ENCODE peak calls at places on chromosomes 5 and 9, in ten cellular contexts. F is activated CD4-positive, alpha-beta memory T cell treated with anti-CD3 and anti-CD28 coated beads, Interleukin-2, amount 10 ng/mL, durations not matched to agents 7 days and 5 days; C is ELR; Z is T-helper 1 cell; A is LHCN-M2; K is HCT116; J is left ventricle myocardium inferior; V is NCI-H774; S is adrenal gland; W is GOT3. M is an unnamed sample.

GRCh38 chr5:38011641-38012188 is 171.9 kb upstream of the GDNF start:
- DNase-seq in J (no peak), V (no peak), C (no peak), F (no peak), Z (no peak), A (no peak), S (no peak), K (no peak), W (no peak), M (no peak)

GRCh38 chr9:134058716-134059115 is 9.1 kb downstream of the BRD3 start:
- DNase-seq in K (no peak), C (peak), W (no peak), S (peak), A (peak), F (no peak), Z (no peak), J (no peak), V (no peak), M (no peak)

GRCh38 chr5:116872986-116873385 is 298.4 kb upstream of the SEMA6A start:
- DNase-seq in K (peak), Z (no peak), S (no peak), J (no peak), V (no peak), F (no peak), A (no peak), C (no peak), W (no peak), M (no peak)

GRCh38 chr9:114382951-114383865 is 4.6 kb downstream of the AKNA start:
- DNase-seq in S (no peak), C (no peak), V (no peak), Z (peak), J (no peak), F (peak), K (no peak), W (no peak), A (peak), M (peak)

GRCh38 chr9:99023831-99024230 is 80.1 kb downstream of the COL15A1 start:
- DNase-seq in J (peak), K (no peak), F (no peak), S (no peak), Z (no peak), W (no peak), V (peak), A (peak), C (no peak), M (no peak)

GRCh38 chr5:125489146-125489545 is 742.7 kb upstream of the ZNF608 start:
- DNase-seq in Z (no peak), J (no peak), W (no peak), F (no peak), K (no peak), C (no peak), A (peak), S (no peak), V (no peak), M (no peak)

GRCh38 chr9:102796244-102796643 is 198.9 kb upstream of the CYLC2 start:
- DNase-seq in S (no peak), F (no peak), C (no peak), A (no peak), V (no peak), W (no peak), K (no peak), Z (no peak), J (no peak), M (no peak)

GRCh38 chr5:146529984-146530383 is 14.0 kb upstream of the GPR151 start:
- DNase-seq in C (no peak), S (no peak), V (no peak), Z (no peak), K (no peak), F (no peak), W (no peak), A (no peak), J (no peak), M (no peak)

GRCh38 chr9:122860319-122861142 is 32.1 kb upstream of the PDCL start:
- DNase-seq in J (no peak), S (no peak), V (no peak), A (no peak), Z (no peak), F (no peak), C (no peak), K (no peak), W (no peak), M (no peak)

GRCh38 chr9:38638881-38639576 is 18.6 kb upstream of the ANKRD18A start:
- DNase-seq in C (no peak), A (no peak), F (no peak), V (no peak), K (no peak), J (no peak), Z (no peak), W (no peak), S (no peak), M (no peak)

GRCh38 chr5:143652104-143652700 is 159.8 kb upstream of the HMHB1 start:
- DNase-seq in Z (no peak), F (no peak), W (no peak), A (peak), S (no peak), V (no peak), J (no peak), C (no peak), K (no peak), M (no peak)

GRCh38 chr5:155616779-155617392 is 603.3 kb downstream of the KIF4B start:
- DNase-seq in C (no peak), A (no peak), V (peak), Z (peak), J (no peak), F (peak), K (no peak), W (no peak), S (peak), M (peak)

GRCh38 chr5:1526681-1527131 is 2.9 kb upstream of the LPCAT1 start:
- DNase-seq in V (no peak), J (no peak), W (no peak), F (no peak), Z (no peak), C (no peak), K (no peak), A (no peak), S (peak), M (no peak)

GRCh38 chr9:81575976-81576375 is 113.4 kb downstream of the TLE1 start:
- DNase-seq in Z (no peak), C (peak), W (no peak), F (no peak), V (no peak), S (no peak), J (no peak), K (no peak), A (peak), M (no peak)

GRCh38 chr9:129109504-129109903 is 1.1 kb downstream of the CRAT start:
- DNase-seq in Z (peak), S (no peak), J (no peak), K (no peak), A (peak), F (no peak), W (no peak), C (peak), V (no peak), M (no peak)

GRCh38 chr5:157511656-157512644 is 51.9 kb downstream of the NIPAL4 start:
- DNase-seq in A (peak), W (peak), S (peak), F (peak), V (no peak), J (peak), K (peak), Z (no peak), C (peak), M (no peak)

GRCh38 chr5:62197697-62198096 is 108.3 kb upstream of the KIF2A start:
- DNase-seq in C (no peak), K (no peak), F (no peak), S (no peak), W (no peak), J (no peak), V (no peak), Z (no peak), A (no peak), M (no peak)

GRCh38 chr5:75951158-75951557 is 132.0 kb upstream of the SV2C start:
- DNase-seq in A (no peak), S (no peak), K (no peak), J (no peak), F (no peak), W (no peak), C (no peak), V (no peak), Z (no peak), M (no peak)

GRCh38 chr5:135830384-135831275 is 3.8 kb upstream of the SLC25A48 start:
- DNase-seq in Z (no peak), V (no peak), W (no peak), C (no peak), S (no peak), K (no peak), J (no peak), F (no peak), A (no peak), M (no peak)

GRCh38 chr5:59832577-59833301 is 60.8 kb downstream of the PDE4D start:
- DNase-seq in A (peak), V (no peak), Z (no peak), J (no peak), F (no peak), C (no peak), K (no peak), S (no peak), W (no peak), M (no peak)

GRCh38 chr9:93168581-93168980 is 15.4 kb upstream of the WNK2 start:
- DNase-seq in S (no peak), F (no peak), Z (no peak), C (no peak), A (no peak), W (no peak), V (no peak), K (no peak), J (no peak), M (no peak)

GRCh38 chr5:98767563-98767962 is 5.9 kb upstream of the RGMB start:
- DNase-seq in C (peak), S (no peak), K (no peak), J (no peak), V (no peak), A (peak), Z (no peak), F (no peak), W (no peak), M (no peak)

GRCh38 chr5:76106149-76106548 is 23.0 kb downstream of the SV2C start:
- DNase-seq in C (no peak), Z (no peak), S (no peak), A (no peak), J (no peak), K (no peak), W (no peak), F (no peak), V (no peak), M (no peak)

GRCh38 chr5:76114192-76114795 is 31.1 kb downstream of the SV2C start:
- DNase-seq in J (no peak), C (no peak), F (no peak), K (no peak), A (no peak), S (no peak), W (no peak), Z (no peak), V (no peak), M (no peak)

GRCh38 chr9:113178087-113178486 is 27.3 kb downstream of the SLC31A2 start:
- DNase-seq in K (no peak), F (no peak), S (no peak), W (no peak), C (peak), J (no peak), A (no peak), V (no peak), Z (no peak), M (no peak)